ENCODE peak calls at places on chromosomes 11 and 22, in four cellular contexts. K is AG04450; U is astrocyte of the cerebellum; B is CD4-positive, alpha-beta T cell. F is an unnamed sample.

GRCh38 chr11:19676508-19677379 is 35.9 kb upstream of the NAV2 start:
- DNase-seq in B (no peak), U (no peak), K (no peak), F (no peak)

GRCh38 chr11:72629266-72629665 is 45.0 kb downstream of the PDE2A start:
- DNase-seq in B (no peak), U (no peak), K (no peak), F (no peak)

GRCh38 chr22:36732609-36733008 is 29.1 kb upstream of the CACNG2 start:
- DNase-seq in U (no peak), B (no peak), K (no peak), F (no peak)

GRCh38 chr11:32610926-32611325 is 27.3 kb downstream of the EIF3M start:
- DNase-seq in U (no peak), B (no peak), K (no peak), F (no peak)

GRCh38 chr11:61718613-61719302 is 33.7 kb upstream of the MYRF start:
- DNase-seq in B (no peak), K (peak; percentile 38), U (no peak), F (no peak)

GRCh38 chr22:38284042-38284402 is 11.2 kb upstream of the TMEM184B start:
- DNase-seq in B (no peak), U (peak; percentile 87), K (peak; percentile 82), F (no peak)

GRCh38 chr22:21961886-21962654 is 9.4 kb upstream of the PPM1F start:
- DNase-seq in B (no peak), U (no peak), K (peak; percentile 13), F (peak; percentile 38)

GRCh38 chr11:12248330-12248729 is 129.0 kb upstream of the PARVA start:
- DNase-seq in K (no peak), B (no peak), U (no peak), F (no peak)

GRCh38 chr11:96021901-96022650 is 98.2 kb upstream of the MTMR2 start:
- DNase-seq in K (no peak), B (no peak), U (no peak), F (no peak)

GRCh38 chr11:56783448-56784041 is 35.0 kb upstream of the OR9G4 start:
- DNase-seq in U (peak; percentile 40), B (no peak), K (peak; percentile 0), F (peak; percentile 35)

GRCh38 chr22:43449831-43450225 is 38.0 kb downstream of the MPPED1 start:
- DNase-seq in U (no peak), K (no peak), B (no peak), F (no peak)

GRCh38 chr11:59822989-59823566 is 12.5 kb upstream of the MRPL16 start:
- DNase-seq in B (no peak), K (peak; percentile 13), U (no peak), F (no peak)

GRCh38 chr11:117786099-117786870 is 10.7 kb downstream of the DSCAML1 start:
- DNase-seq in B (no peak), K (no peak), U (no peak), F (no peak)

GRCh38 chr22:25950101-25950500 is 208.1 kb downstream of the MYO18B start:
- DNase-seq in K (no peak), B (no peak), U (no peak), F (no peak)

GRCh38 chr11:30488304-30488998 is 97.7 kb downstream of the MPPED2 start:
- DNase-seq in K (peak; percentile 67), B (no peak), U (peak; percentile 34), F (no peak)

GRCh38 chr22:20663941-20664593 is 109.8 kb upstream of the SERPIND1 start:
- DNase-seq in B (no peak), K (no peak), U (no peak), F (no peak)

GRCh38 chr11:65491614-65492386 is 7.0 kb upstream of the MALAT1 start:
- DNase-seq in B (no peak), U (peak; percentile 84), K (no peak), F (peak; percentile 79)

GRCh38 chr22:21450320-21450831 is 16.8 kb upstream of the TMEM191C start:
- DNase-seq in K (no peak), B (no peak), U (no peak), F (no peak)

GRCh38 chr11:71385091-71385490 is 63.1 kb downstream of the DHCR7 start:
- DNase-seq in B (no peak), K (no peak), U (no peak), F (no peak)

GRCh38 chr11:2929880-2930704 is 872 bp upstream of the PHLDA2 start:
- DNase-seq in U (no peak), K (peak; percentile 18), B (no peak), F (no peak)

GRCh38 chr11:1326435-1327063 is 17.1 kb upstream of the TOLLIP start:
- DNase-seq in B (no peak), U (no peak), K (peak; percentile 57), F (no peak)

GRCh38 chr11:11977206-11977938 is 31.1 kb downstream of the DKK3 start:
- DNase-seq in K (peak; percentile 83), B (no peak), U (peak; percentile 92), F (no peak)

GRCh38 chr11:121482231-121483129 is 29.7 kb upstream of the SORL1-AS1 start:
- DNase-seq in K (no peak), B (peak; percentile 60), U (no peak), F (no peak)

GRCh38 chr22:26322179-26322905 is 106.7 kb upstream of the ASPHD2 start:
- DNase-seq in U (peak; percentile 51), K (peak; percentile 18), B (no peak), F (peak; percentile 23)

GRCh38 chr22:19691721-19692341 is 22.5 kb upstream of the SEPTIN5 start:
- DNase-seq in K (peak; percentile 26), B (no peak), U (peak; percentile 15), F (peak; percentile 10)

DNA sequence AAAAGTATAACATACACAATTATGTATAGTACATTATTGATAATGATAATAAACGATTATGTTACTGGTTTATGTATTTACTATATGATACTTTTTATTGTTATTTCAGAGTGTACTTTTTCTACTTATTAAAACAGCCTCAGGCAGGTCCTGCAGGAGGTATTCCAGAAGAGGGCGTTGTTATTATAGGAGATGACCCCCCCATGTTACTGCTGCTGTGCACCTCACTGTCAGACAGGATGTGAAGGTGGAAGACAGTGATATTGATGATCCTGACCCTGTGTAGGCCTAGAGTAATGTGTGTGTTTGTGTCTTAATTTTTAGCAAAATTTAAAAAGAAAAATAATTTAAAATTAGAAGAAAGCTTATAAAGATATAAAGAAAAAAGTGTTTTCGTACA is 57.6 kb downstream of the REXO2 start:
- DNase-seq in U (no peak), B (no peak), K (no peak), F (no peak)
- TF ChIP-seq CTCF in U (no peak), B (no peak), K (no peak), F (no peak)

DNA sequence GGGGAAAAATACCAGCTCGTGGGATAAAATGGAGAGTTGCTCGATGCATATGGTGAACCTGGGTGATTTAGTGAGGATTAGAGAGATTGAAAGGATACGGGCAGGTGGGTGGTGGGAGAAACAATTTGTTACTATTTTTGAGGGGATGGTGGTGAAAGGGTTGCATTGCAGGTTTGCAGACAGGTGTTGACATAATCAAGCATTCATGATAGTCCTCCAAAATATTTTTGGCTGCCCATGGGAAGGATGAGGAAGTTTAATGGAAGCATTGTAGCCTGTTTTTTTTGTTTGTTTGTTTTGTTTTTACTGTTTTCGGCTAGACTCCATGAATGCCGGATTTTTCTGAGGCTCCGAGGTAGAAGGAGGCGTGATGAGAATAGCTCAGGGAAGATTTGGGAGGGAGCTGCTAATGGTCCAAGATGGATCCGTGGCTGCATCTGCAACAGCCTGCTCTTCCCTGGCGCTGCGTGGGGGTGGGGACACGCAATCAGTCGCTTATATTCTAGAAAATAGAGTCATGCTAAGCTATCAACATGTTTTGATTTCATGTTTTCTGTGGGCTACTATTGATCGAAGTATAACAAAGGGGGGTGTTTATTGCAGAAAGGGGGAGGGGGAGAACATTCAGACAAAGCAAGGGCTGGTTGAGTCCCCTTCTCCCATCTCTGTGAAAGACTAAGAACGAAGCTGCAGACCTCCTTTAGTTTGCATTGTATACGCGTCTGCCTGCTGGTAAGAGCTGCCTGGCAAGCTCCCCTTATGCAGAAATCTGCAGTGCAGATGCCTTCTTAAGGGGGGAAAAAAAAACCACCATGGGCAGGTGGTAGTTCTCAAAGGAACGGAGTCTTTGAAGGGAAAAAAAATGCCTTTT is 980 bp downstream of the RTN3 start:
- DNase-seq in B (no peak), U (no peak), K (no peak), F (no peak)
- TF ChIP-seq CTCF in B (peak; percentile 43), U (no peak), K (peak; percentile 9), F (peak; percentile 5)

GRCh38 chr11:105918039-105918438 is 104.0 kb downstream of the MSANTD4 start:
- DNase-seq in B (no peak), U (no peak), K (no peak), F (no peak)
- TF ChIP-seq CTCF in B (no peak), U (no peak), K (no peak), F (no peak)

DNA sequence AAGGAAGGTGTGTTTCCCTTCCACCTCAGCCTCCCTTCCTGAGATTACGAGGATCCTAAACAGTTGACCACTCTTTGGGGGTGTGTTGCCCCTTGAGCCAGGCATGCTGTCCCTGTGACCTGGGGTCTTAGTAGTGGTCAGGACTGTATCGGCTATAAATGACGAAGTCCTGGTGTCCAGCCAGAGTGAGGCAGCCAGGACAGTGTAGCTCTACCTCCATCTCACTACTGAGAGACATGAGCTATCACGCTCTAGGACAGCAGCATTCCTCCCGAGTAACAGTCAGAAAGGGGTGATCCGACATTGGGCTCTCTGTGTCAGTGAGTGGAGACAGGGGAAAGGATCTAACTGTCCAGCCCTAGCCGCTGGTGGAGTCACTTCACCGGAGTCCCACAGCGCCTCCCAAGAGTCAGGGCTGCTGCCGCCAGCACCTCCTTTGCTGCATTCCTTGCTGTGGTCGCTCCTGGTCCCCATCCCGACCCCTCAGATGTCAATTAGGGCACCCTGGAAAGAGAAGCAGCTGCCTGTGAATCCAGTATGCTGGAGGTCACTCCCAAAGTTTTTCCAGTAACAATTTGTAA is 3.3 kb upstream of the B3GNT6 start:
- DNase-seq in U (no peak), B (no peak), K (no peak), F (no peak)
- TF ChIP-seq CTCF in U (no peak), B (no peak), K (no peak), F (no peak)

DNA sequence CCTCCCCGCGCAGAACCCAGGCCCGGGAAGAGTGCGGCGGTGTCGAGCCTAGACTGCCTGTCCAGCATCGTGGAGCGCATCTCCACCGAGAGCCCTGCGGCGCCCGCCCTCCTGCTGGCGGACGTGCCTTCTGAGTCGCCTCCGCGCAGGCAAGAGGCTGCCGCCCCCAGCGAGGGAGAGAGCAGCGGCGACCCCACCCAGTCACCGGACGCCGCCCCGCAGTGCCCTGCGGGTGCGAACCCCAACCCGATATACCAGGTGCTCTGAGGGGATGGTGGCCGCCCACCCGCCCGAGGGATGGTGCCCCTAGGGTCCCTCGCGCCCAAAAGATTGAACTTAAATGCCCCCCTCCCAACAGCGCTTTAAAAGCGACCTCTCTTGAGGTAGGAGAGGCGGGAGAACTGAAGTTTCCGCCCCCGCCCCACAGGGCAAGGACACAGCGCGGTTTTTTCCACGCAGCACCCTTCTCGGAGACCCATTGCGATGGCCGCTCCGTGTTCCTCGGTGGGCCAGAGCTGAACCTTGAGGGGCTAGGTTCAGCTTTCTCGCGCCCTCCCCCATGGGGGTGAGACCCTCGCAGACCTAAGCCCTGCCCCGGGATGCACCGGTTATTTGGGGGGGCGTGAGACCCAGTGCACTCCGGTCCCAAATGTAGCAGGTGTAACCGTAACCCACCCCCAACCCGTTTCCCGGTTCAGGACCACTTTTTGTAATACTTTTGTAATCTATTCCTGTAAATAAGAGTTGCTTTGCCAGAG is 2.0 kb downstream of the MYOD1 start:
- DNase-seq in K (no peak), B (no peak), U (no peak), F (no peak)
- TF ChIP-seq CTCF in K (no peak), B (no peak), U (no peak), F (no peak)